ENCODE peak calls at places on chromosomes 4 and X, in four cellular contexts. O, A, Z and L are unnamed samples.

GRCh38 chr4:30068234-30068633 is 651.9 kb upstream of the PCDH7 start:
- DNase-seq in O (no peak), A (no peak), Z (no peak), L (no peak)

GRCh38 chr4:113444386-113444785 is 317.2 kb downstream of the CAMK2D start:
- DNase-seq in O (no peak), A (peak), Z (no peak), L (no peak)

GRCh38 chr4:59062970-59063369 is 1952.8 kb upstream of the IGFBP7 start:
- DNase-seq in O (no peak), A (no peak), Z (no peak), L (no peak)

GRCh38 chr4:100838286-100838685 is 320.5 kb upstream of the EMCN start:
- DNase-seq in O (no peak), A (no peak), Z (no peak), L (no peak)

GRCh38 chr4:173529505-173530325 is at the start of gene HAND2:
- DNase-seq in O (no peak), A (no peak), Z (peak), L (no peak)

GRCh38 chr4:150588341-150588740 is 6.4 kb downstream of the MAB21L2 start:
- DNase-seq in O (no peak), A (no peak), Z (no peak), L (no peak)

GRCh38 chr4:180398564-180398963 is 1844.6 kb upstream of the TENM3 start:
- DNase-seq in O (no peak), A (no peak), Z (no peak), L (no peak)

GRCh38 chr4:168593399-168593798 is 96.5 kb downstream of the PALLD start:
- DNase-seq in O (no peak), A (peak), Z (no peak), L (no peak)

GRCh38 chr4:153546273-153546672 is 80.1 kb downstream of the TMEM131L start:
- DNase-seq in O (no peak), A (no peak), Z (no peak), L (no peak)

GRCh38 chr4:48640699-48641098 is 139.4 kb downstream of the FRYL start:
- DNase-seq in O (no peak), A (no peak), Z (no peak), L (no peak)

GRCh38 chr4:119103263-119103662 is 32.4 kb upstream of the MYOZ2 start:
- DNase-seq in O (peak), A (peak), Z (peak), L (no peak)

GRCh38 chrX:69028761-69029120 is 136.5 kb downstream of the PJA1 start:
- DNase-seq in O (no peak), A (peak), Z (no peak), L (no peak)

GRCh38 chrX:119503484-119503861 is 35.2 kb downstream of the SLC25A5 start:
- DNase-seq in O (peak), A (peak), Z (no peak), L (no peak)

GRCh38 chrX:130176354-130176776 is 4.6 kb downstream of the RAB33A start:
- DNase-seq in O (no peak), A (no peak), Z (no peak), L (no peak)

GRCh38 chr4:154416183-154416543 is 75.4 kb downstream of the DCHS2 start:
- DNase-seq in O (peak), A (no peak), Z (peak), L (no peak)

GRCh38 chr4:94160774-94161173 is 46.9 kb upstream of the SMARCAD1 start:
- DNase-seq in O (no peak), A (peak), Z (no peak), L (no peak)

GRCh38 chr4:7581477-7581876 is 146.7 kb upstream of the PSAPL1 start:
- DNase-seq in O (no peak), A (no peak), Z (peak), L (peak)

GRCh38 chrX:103183912-103184311 is 31.0 kb upstream of the BEX4 start:
- DNase-seq in O (no peak), A (no peak), Z (peak), L (no peak)

GRCh38 chrX:6149231-6149870 is 79.3 kb downstream of the NLGN4X start:
- DNase-seq in O (no peak), A (peak), Z (no peak), L (no peak)

GRCh38 chr4:160318567-160319220 is 1215.8 kb downstream of the RAPGEF2 start:
- DNase-seq in O (no peak), A (no peak), Z (no peak), L (no peak)

GRCh38 chrX:41031256-41031967 is 53.8 kb upstream of the USP9X start:
- DNase-seq in O (no peak), A (no peak), Z (no peak), L (no peak)

GRCh38 chr4:16483540-16483939 is 257.3 kb upstream of the TAPT1 start:
- DNase-seq in O (no peak), A (no peak), Z (no peak), L (no peak)

GRCh38 chr4:183832776-183833450 is 72.2 kb upstream of the STOX2 start:
- DNase-seq in O (no peak), A (peak), Z (no peak), L (no peak)

GRCh38 chr4:86481429-86481828 is 112.7 kb upstream of the PTPN13 start:
- DNase-seq in O (no peak), A (no peak), Z (peak), L (no peak)

GRCh38 chrX:43750248-43750676 is 94.2 kb downstream of the MAOA start:
- DNase-seq in O (peak), A (peak), Z (peak), L (peak)

GRCh38 chrX:53456254-53456653 is 22.1 kb upstream of the HSD17B10 start:
- DNase-seq in O (no peak), A (peak), Z (no peak), L (no peak)

GRCh38 chr4:77347341-77347740 is 190.3 kb downstream of the CCNG2 start:
- DNase-seq in O (peak), A (no peak), Z (no peak), L (no peak)

GRCh38 chr4:56704074-56704473 is 23.0 kb upstream of the HOPX start:
- DNase-seq in O (no peak), A (no peak), Z (no peak), L (no peak)

GRCh38 chrX:11435568-11435967 is 142.4 kb downstream of the AMELX start:
- DNase-seq in O (no peak), A (no peak), Z (no peak), L (no peak)

GRCh38 chr4:8269535-8270417 is at the start of gene HTRA3:
- DNase-seq in O (no peak), A (no peak), Z (peak), L (no peak)

GRCh38 chr4:132694775-132695174 is 454.3 kb upstream of the PCDH10 start:
- DNase-seq in O (no peak), A (no peak), Z (no peak), L (no peak)

GRCh38 chr4:134935320-134935719 is 733.7 kb upstream of the PABPC4L start:
- DNase-seq in O (no peak), A (no peak), Z (peak), L (peak)

GRCh38 chr4:107896158-107896645 is 35.1 kb upstream of the CYP2U1 start:
- DNase-seq in O (peak), A (peak), Z (no peak), L (no peak)

GRCh38 chrX:45632506-45632905 is 431.8 kb upstream of the DIPK2B start:
- DNase-seq in O (no peak), A (no peak), Z (peak), L (no peak)

GRCh38 chr4:6992728-6993655 is 50.2 kb upstream of the TADA2B start:
- DNase-seq in O (no peak), A (peak), Z (no peak), L (no peak)

GRCh38 chr4:98778206-98778605 is 119.8 kb upstream of the TSPAN5 start:
- DNase-seq in O (peak), A (peak), Z (no peak), L (no peak)

GRCh38 chrX:52934704-52935468 is 23.4 kb downstream of the FAM156A start:
- DNase-seq in O (peak), A (peak), Z (peak), L (peak)

GRCh38 chr4:11483076-11483475 is 54.4 kb upstream of the HS3ST1 start:
- DNase-seq in O (no peak), A (no peak), Z (no peak), L (no peak)

GRCh38 chr4:182504440-182504839 is 261.2 kb downstream of the TENM3 start:
- DNase-seq in O (no peak), A (no peak), Z (no peak), L (no peak)

GRCh38 chrX:132855760-132856341 is 102.6 kb downstream of the HS6ST2 start:
- DNase-seq in O (no peak), A (no peak), Z (no peak), L (no peak)
- TF ChIP-seq EZH2 in O (no peak), A (no peak), Z (no peak), L (no peak)

GRCh38 chrX:968391-968790 is 244.1 kb downstream of the CRLF2 start:
- DNase-seq in O (no peak), A (no peak), Z (no peak), L (no peak)

GRCh38 chrX:960821-961220 is 251.6 kb downstream of the CRLF2 start:
- DNase-seq in O (no peak), A (no peak), Z (no peak), L (no peak)

GRCh38 chrX:966396-967070 is 245.9 kb downstream of the CRLF2 start:
- DNase-seq in O (no peak), A (no peak), Z (no peak), L (no peak)

GRCh38 chrX:964831-965416 is 247.5 kb downstream of the CRLF2 start:
- DNase-seq in O (no peak), A (no peak), Z (no peak), L (no peak)
- H3K4me2 ChIP-seq in O (no peak), A (no peak), Z (no peak), L (no peak)

DNA sequence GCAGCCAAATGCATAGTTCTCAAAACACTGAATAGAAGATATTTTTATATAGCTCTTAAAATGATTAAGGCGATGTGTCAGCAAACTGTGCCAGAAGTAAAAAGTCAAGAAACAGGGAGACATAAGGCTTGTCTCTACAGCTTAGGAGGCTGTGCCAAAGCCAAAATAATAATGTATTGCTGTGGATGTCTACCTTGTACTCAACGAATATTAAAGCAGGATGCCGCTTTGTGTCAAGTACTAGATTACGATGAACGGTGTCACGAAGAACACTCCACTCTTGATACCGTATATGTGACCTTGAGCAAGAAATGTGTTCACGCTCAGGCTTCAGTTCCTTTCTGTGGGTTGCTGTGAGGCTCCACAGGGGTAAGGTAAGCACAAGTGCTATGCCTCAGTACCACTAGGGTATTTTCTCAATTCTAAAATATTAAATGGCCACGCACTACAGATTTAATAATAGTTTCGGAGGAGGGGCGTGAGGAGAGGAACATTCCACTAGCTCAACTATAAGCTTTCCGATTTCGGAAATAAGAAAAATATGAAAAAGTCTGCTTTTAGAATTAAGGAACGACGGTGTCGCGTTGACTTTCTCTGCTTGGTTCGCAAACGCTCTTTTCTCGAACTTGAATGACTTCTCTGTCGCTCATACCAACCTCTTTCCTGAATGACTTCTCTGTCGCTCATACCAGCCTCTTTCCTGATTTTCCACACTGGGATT is 679 bp upstream of the SCOC start:
- DNase-seq in O (peak), A (peak), Z (peak), L (peak)
- TF ChIP-seq CTCF in O (no peak), A (no peak), Z (no peak), L (peak)

GRCh38 chr4:2062168-2062807 is 3.2 kb downstream of the NAT8L start:
- DNase-seq in O (no peak), A (no peak), Z (no peak), L (no peak)

GRCh38 chr4:2061208-2062131 is 2.3 kb downstream of the NAT8L start:
- DNase-seq in O (no peak), A (no peak), Z (no peak), L (no peak)

GRCh38 chr4:2059034-2059725 is at the start of gene NAT8L:
- DNase-seq in O (no peak), A (no peak), Z (peak), L (peak)

GRCh38 chr4:2059726-2060577 is 825 bp downstream of the NAT8L start:
- DNase-seq in O (no peak), A (no peak), Z (peak), L (no peak)

GRCh38 chr4:2060578-2061207 is 1.6 kb downstream of the NAT8L start:
- DNase-seq in O (no peak), A (no peak), Z (peak), L (no peak)
- TF ChIP-seq EZH2 in O (no peak), A (no peak), Z (no peak), L (no peak)

GRCh38 chrX:34654939-34655338 is 2.1 kb downstream of the TMEM47 start:
- DNase-seq in O (no peak), A (peak), Z (peak), L (no peak)

GRCh38 chrX:34655496-34656258 is 1.4 kb downstream of the TMEM47 start:
- DNase-seq in O (no peak), A (peak), Z (peak), L (no peak)

GRCh38 chrX:34658316-34658715 is 1.2 kb upstream of the TMEM47 start:
- DNase-seq in O (no peak), A (no peak), Z (no peak), L (no peak)

GRCh38 chrX:34656842-34657780 is at the start of gene TMEM47:
- DNase-seq in O (no peak), A (peak), Z (peak), L (no peak)

DNA sequence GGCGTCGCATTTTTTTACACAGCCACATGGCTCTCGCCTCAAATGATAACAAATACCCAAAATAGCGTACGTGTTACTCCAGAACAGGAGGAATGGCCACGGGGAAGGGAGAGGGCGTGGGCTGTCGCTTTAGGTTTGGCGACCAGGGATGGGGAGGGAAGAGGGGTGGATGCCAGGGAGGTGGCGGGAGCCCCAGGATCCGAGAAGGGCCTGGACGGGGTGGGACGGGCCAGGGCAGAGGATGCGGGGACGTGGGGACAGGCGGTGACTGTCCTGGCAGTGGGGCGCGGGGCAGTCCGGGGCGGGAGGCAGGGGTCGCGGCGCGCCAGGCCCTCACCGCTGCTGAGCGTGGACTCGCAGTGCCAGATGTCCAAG is 631 bp downstream of the TMEM47 start:
- DNase-seq in O (no peak), A (peak), Z (no peak), L (no peak)
- H3K4me2 ChIP-seq in O (no peak), A (peak), Z (peak), L (no peak)

GRCh38 chrX:151821226-151821625 is 86.7 kb downstream of the CNGA2 start:
- DNase-seq in O (no peak), A (no peak), Z (no peak), L (no peak)

GRCh38 chrX:151830911-151831310 is 81.8 kb upstream of the MAGEA4 start:
- DNase-seq in O (no peak), A (no peak), Z (peak), L (no peak)

GRCh38 chrX:151828434-151829080 is 84.1 kb upstream of the MAGEA4 start:
- DNase-seq in O (no peak), A (peak), Z (no peak), L (no peak)

DNA sequence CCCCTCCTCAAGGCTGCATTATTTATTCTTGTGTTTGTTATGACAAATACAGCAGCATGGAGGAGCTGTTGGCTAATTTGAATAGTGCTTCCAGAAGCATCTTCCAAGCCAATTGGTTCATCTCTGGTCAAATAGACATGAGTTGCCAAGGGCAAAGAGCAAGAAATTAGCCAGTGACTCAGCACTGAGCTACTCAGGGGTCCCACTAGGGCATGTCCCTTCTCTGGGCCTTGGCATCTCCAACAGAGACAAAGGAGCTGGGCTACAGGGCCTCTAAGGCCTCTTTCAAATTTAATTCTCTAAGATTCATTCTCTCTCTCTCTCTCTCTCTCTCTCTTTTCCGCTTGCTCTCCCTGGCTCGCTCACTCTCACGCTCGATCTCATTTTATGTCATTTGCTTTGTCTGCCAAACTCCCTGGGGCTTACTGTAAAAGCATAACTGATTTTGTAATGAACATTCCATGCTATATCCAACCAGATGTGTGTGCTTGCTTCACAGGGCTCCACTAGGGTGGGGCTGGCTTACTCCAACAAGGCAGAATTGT is 86.7 kb upstream of the MAGEA4 start:
- DNase-seq in O (no peak), A (peak), Z (peak), L (no peak)
- TF ChIP-seq CTCF in O (no peak), A (peak), Z (no peak), L (no peak)

DNA sequence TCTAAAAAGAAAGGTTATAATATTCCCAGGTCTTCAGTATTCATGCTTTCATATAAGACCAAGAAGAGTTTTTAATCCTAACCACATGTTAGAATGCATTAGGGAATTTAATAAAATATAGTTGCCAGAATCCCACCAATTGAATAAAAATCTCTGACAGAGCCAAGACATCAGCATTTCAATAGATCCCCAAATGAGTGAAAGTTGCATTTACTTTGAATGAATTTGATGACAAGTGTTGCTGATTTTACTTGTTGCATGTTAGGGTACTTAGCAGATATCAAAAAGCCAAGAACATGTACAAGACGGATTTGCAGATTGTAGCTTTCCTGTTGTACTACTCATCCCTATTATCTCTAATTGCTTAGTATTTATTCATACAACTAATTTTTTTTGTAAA is 39.9 kb upstream of the PRR27 start:
- DNase-seq in O (no peak), A (no peak), Z (no peak), L (no peak)
- TF ChIP-seq EZH2 in O (no peak), A (no peak), Z (no peak), L (no peak)

GRCh38 chr4:879730-880079 is 52.4 kb downstream of the GAK start:
- DNase-seq in O (no peak), A (no peak), Z (no peak), L (no peak)
- H3K4me2 ChIP-seq in O (no peak), A (no peak), Z (no peak), L (no peak)

DNA sequence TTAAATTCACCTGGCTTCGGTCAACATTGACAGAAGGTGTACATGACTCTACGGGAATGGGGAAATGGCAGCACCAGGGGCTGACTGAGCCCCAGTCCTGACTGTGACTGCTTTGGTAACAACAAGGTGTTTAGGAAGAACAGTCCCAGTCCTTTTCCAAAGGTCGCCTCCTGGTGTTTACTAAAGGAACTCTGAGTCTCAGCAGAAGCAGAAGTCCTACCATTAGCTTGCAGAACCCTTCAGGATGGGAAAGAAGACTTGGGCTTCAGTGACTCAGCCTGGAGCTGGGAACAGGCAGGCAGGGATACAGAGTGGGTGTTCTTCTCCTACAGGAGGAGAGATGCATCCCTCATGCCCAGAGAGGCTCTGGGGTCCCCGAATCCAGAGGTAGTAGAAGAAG is 103.3 kb downstream of the MGST2 start:
- DNase-seq in O (peak), A (no peak), Z (peak), L (no peak)
- TF ChIP-seq CTCF in O (peak), A (no peak), Z (peak), L (peak)